ENCODE peak calls at places on chromosomes 1 and 21, in five cellular contexts. One of them, this sample, is unnamed.

GRCh38 chr21:40047993-40048730 is 180.9 kb downstream of the PCP4 start:
- DNase-seq in heart left ventricle: no peak
- DNase-seq in A549: no peak
- DNase-seq in upper lobe of right lung: no peak
- DNase-seq in brain microvascular endothelial cell: no peak
- DNase-seq in this sample: no peak

GRCh38 chr1:111197598-111198289 is 2.7 kb downstream of the DENND2D start:
- DNase-seq in heart left ventricle: no peak
- DNase-seq in A549: peak
- DNase-seq in upper lobe of right lung: no peak
- DNase-seq in brain microvascular endothelial cell: peak
- DNase-seq in this sample: no peak

GRCh38 chr1:51675177-51675780 is 58.4 kb downstream of the OSBPL9 start:
- DNase-seq in heart left ventricle: no peak
- DNase-seq in A549: no peak
- DNase-seq in upper lobe of right lung: no peak
- DNase-seq in brain microvascular endothelial cell: no peak
- DNase-seq in this sample: no peak

GRCh38 chr1:248622491-248623106 is 12.3 kb downstream of the OR2T11 start:
- DNase-seq in heart left ventricle: no peak
- DNase-seq in A549: peak
- DNase-seq in upper lobe of right lung: no peak
- DNase-seq in brain microvascular endothelial cell: no peak
- DNase-seq in this sample: no peak

GRCh38 chr1:18681423-18681835 is 50.8 kb downstream of the PAX7 start:
- DNase-seq in heart left ventricle: no peak
- DNase-seq in A549: peak
- DNase-seq in upper lobe of right lung: no peak
- DNase-seq in brain microvascular endothelial cell: no peak
- DNase-seq in this sample: no peak

GRCh38 chr1:44632511-44633072 is 41.7 kb downstream of the TMEM53 start:
- DNase-seq in heart left ventricle: no peak
- DNase-seq in A549: no peak
- DNase-seq in upper lobe of right lung: no peak
- DNase-seq in brain microvascular endothelial cell: peak
- DNase-seq in this sample: no peak

GRCh38 chr1:6587261-6588005 is 7.6 kb downstream of the ZBTB48 start:
- DNase-seq in heart left ventricle: peak
- DNase-seq in A549: no peak
- DNase-seq in upper lobe of right lung: peak
- DNase-seq in brain microvascular endothelial cell: no peak
- DNase-seq in this sample: peak

GRCh38 chr21:45064091-45064490 is 10.3 kb upstream of the ADARB1 start:
- DNase-seq in heart left ventricle: no peak
- DNase-seq in A549: no peak
- DNase-seq in upper lobe of right lung: no peak
- DNase-seq in brain microvascular endothelial cell: no peak
- DNase-seq in this sample: no peak

GRCh38 chr1:87284456-87285240 is 44.0 kb upstream of the LMO4 start:
- DNase-seq in heart left ventricle: no peak
- DNase-seq in A549: no peak
- DNase-seq in upper lobe of right lung: no peak
- DNase-seq in brain microvascular endothelial cell: peak
- DNase-seq in this sample: no peak

GRCh38 chr1:83593073-83593472 is 405.9 kb downstream of the TTLL7 start:
- DNase-seq in heart left ventricle: no peak
- DNase-seq in A549: no peak
- DNase-seq in upper lobe of right lung: no peak
- DNase-seq in brain microvascular endothelial cell: no peak
- DNase-seq in this sample: no peak

GRCh38 chr1:23930861-23931471 is 17.8 kb upstream of the CNR2 start:
- DNase-seq in heart left ventricle: no peak
- DNase-seq in A549: no peak
- DNase-seq in upper lobe of right lung: peak
- DNase-seq in brain microvascular endothelial cell: peak
- DNase-seq in this sample: no peak

GRCh38 chr1:5611431-5611830 is 380.8 kb downstream of the NPHP4 start:
- DNase-seq in heart left ventricle: no peak
- DNase-seq in A549: no peak
- DNase-seq in upper lobe of right lung: no peak
- DNase-seq in brain microvascular endothelial cell: no peak
- DNase-seq in this sample: no peak

GRCh38 chr1:42966688-42967609 is 8.3 kb upstream of the SLC2A1 start:
- DNase-seq in heart left ventricle: no peak
- DNase-seq in A549: peak
- DNase-seq in upper lobe of right lung: no peak
- DNase-seq in brain microvascular endothelial cell: peak
- DNase-seq in this sample: no peak

GRCh38 chr1:187516874-187517273 is 688.1 kb downstream of the PLA2G4A start:
- DNase-seq in heart left ventricle: no peak
- DNase-seq in A549: no peak
- DNase-seq in upper lobe of right lung: no peak
- DNase-seq in brain microvascular endothelial cell: no peak
- DNase-seq in this sample: no peak

GRCh38 chr1:119047040-119047438 is 58.9 kb upstream of the TBX15 start:
- DNase-seq in heart left ventricle: no peak
- DNase-seq in A549: no peak
- DNase-seq in upper lobe of right lung: no peak
- DNase-seq in brain microvascular endothelial cell: no peak
- DNase-seq in this sample: no peak

GRCh38 chr1:206568779-206569352 is 43.4 kb downstream of the EIF2D start:
- DNase-seq in heart left ventricle: no peak
- DNase-seq in A549: no peak
- DNase-seq in upper lobe of right lung: no peak
- DNase-seq in brain microvascular endothelial cell: no peak
- DNase-seq in this sample: no peak

GRCh38 chr1:201731142-201731541 is 97.8 kb upstream of the IPO9 start:
- DNase-seq in heart left ventricle: no peak
- DNase-seq in A549: no peak
- DNase-seq in upper lobe of right lung: no peak
- DNase-seq in brain microvascular endothelial cell: no peak
- DNase-seq in this sample: peak

GRCh38 chr1:226305184-226305583 is 3.8 kb downstream of the LIN9 start:
- DNase-seq in heart left ventricle: no peak
- DNase-seq in A549: no peak
- DNase-seq in upper lobe of right lung: no peak
- DNase-seq in brain microvascular endothelial cell: no peak
- DNase-seq in this sample: no peak

GRCh38 chr1:210228158-210228557 is 4.4 kb upstream of the SERTAD4 start:
- DNase-seq in heart left ventricle: no peak
- DNase-seq in A549: no peak
- DNase-seq in upper lobe of right lung: no peak
- DNase-seq in brain microvascular endothelial cell: no peak
- DNase-seq in this sample: no peak

GRCh38 chr21:28227881-28228623 is 764.6 kb downstream of the LTN1 start:
- DNase-seq in heart left ventricle: no peak
- DNase-seq in A549: no peak
- DNase-seq in upper lobe of right lung: no peak
- DNase-seq in brain microvascular endothelial cell: no peak
- DNase-seq in this sample: no peak

GRCh38 chr1:7385471-7386225 is 385.4 kb upstream of the VAMP3 start:
- DNase-seq in heart left ventricle: no peak
- DNase-seq in A549: no peak
- DNase-seq in upper lobe of right lung: no peak
- DNase-seq in brain microvascular endothelial cell: no peak
- DNase-seq in this sample: peak

GRCh38 chr1:203813581-203814341 is 18.3 kb downstream of the ZBED6 start:
- DNase-seq in heart left ventricle: no peak
- DNase-seq in A549: no peak
- DNase-seq in upper lobe of right lung: no peak
- DNase-seq in brain microvascular endothelial cell: no peak
- DNase-seq in this sample: no peak

GRCh38 chr1:70706381-70707173 is 295.5 kb downstream of the CTH start:
- DNase-seq in heart left ventricle: no peak
- DNase-seq in A549: no peak
- DNase-seq in upper lobe of right lung: peak
- DNase-seq in brain microvascular endothelial cell: no peak
- DNase-seq in this sample: peak

GRCh38 chr1:116722016-116722838 is 32.0 kb upstream of the CD2 start:
- DNase-seq in heart left ventricle: no peak
- DNase-seq in A549: no peak
- DNase-seq in upper lobe of right lung: no peak
- DNase-seq in brain microvascular endothelial cell: no peak
- DNase-seq in this sample: no peak

GRCh38 chr1:182249201-182249676 is 142.4 kb downstream of the GLUL start:
- DNase-seq in heart left ventricle: no peak
- DNase-seq in A549: no peak
- DNase-seq in upper lobe of right lung: no peak
- DNase-seq in brain microvascular endothelial cell: no peak
- DNase-seq in this sample: no peak

GRCh38 chr21:43767980-43768867 is 7.9 kb downstream of the CSTB start:
- DNase-seq in heart left ventricle: no peak
- DNase-seq in A549: peak
- DNase-seq in upper lobe of right lung: peak
- DNase-seq in brain microvascular endothelial cell: peak
- DNase-seq in this sample: peak

GRCh38 chr1:3221112-3222041 is 152.4 kb downstream of the PRDM16 start:
- DNase-seq in heart left ventricle: no peak
- DNase-seq in A549: no peak
- DNase-seq in upper lobe of right lung: no peak
- DNase-seq in brain microvascular endothelial cell: no peak
- DNase-seq in this sample: peak

DNA sequence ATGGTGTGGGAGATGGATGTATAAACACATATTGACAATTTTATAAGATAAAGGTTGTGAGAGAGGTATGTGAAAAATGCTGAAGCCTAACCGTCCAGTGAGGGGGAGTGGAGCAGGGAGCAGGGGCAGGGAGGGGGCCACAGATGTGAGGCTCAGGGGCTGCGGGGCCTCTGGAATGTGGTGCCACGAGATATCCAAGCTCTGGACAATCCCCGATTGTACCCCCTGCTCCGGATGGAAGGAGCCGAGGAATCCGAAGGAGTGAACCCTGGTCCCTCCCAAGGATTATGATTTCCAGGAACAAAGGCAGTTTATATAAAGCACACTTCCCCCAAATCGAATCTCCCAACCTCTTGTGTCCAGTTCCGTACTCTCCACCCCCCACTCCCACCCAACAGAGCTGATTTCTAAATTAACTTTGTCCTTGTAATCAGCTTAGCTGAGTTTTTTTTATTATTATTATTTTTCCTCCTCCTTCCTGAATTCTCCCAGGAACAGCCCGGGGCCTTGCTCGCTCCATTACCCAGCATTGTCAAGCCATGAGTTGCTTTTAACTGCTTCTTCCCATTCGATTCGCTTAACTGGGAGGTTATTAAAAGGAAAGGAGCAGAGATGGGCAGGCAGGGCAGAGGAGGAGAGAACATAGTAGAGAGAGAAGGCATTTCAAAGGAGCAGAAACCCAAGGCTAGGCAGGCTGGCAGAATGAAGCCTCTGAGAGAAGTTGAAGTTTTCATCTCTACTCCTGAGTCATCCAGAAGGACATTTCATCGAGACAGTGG is 9.4 kb downstream of the KIRREL1 start:
- DNase-seq in heart left ventricle: no peak
- DNase-seq in A549: no peak
- DNase-seq in upper lobe of right lung: no peak
- DNase-seq in brain microvascular endothelial cell: no peak
- DNase-seq in this sample: no peak
- H3K4me3 ChIP-seq in heart left ventricle: no peak
- H3K4me3 ChIP-seq in A549: no peak
- H3K4me3 ChIP-seq in upper lobe of right lung: no peak
- H3K4me3 ChIP-seq in brain microvascular endothelial cell: no peak
- H3K4me3 ChIP-seq in this sample: no peak

DNA sequence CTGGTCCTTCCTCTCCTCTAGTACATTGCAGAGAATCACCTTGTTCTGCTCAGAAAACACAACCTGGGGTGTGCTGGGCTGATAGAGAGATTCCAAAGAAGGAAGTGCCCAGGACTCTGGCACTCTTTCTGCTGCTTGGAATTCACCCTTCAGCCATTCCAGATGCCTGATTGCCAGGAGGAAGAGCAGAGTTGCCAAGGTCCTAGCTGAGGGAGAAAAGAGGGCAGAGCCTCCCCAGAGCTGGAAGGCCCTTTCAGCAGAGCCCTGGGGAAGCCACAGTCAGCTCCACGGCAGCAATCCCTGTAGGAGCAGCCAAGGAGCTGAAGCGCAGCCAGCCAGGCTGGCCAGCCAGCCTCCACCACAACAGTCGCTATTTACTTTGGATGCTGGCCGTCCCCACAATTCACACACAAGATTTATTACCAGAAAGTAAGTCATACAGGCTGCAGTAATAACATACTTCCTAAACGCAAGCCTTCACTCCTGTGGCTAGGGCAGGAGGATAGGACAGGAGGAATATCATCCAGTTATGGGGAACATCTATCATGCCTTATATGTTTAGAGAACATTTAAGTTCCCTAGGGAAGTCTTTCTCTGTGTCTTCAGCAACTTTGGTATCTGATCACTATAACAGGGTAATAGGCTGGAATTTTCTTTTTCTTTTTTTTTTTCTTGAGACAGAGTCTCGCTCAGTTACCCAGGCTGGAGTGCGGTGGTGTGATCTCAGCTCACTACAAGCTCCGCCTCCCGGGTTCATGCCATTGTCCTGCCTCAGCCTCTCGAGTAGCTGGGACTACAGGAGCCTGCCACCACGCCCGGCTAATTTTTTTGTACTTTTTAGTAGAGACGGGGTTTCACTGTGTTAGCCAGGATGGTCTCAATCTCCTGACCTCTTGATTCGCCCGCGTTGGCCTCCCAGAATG is 36.6 kb upstream of the SLC44A3 start:
- DNase-seq in heart left ventricle: peak
- DNase-seq in A549: no peak
- DNase-seq in upper lobe of right lung: peak
- DNase-seq in brain microvascular endothelial cell: peak
- DNase-seq in this sample: peak
- H3K4me3 ChIP-seq in heart left ventricle: no peak
- H3K4me3 ChIP-seq in A549: no peak
- H3K4me3 ChIP-seq in upper lobe of right lung: peak
- H3K4me3 ChIP-seq in brain microvascular endothelial cell: no peak
- H3K4me3 ChIP-seq in this sample: no peak

GRCh38 chr1:234355782-234356510 is 17.3 kb upstream of the COA6 start:
- DNase-seq in heart left ventricle: no peak
- DNase-seq in A549: no peak
- DNase-seq in upper lobe of right lung: no peak
- DNase-seq in brain microvascular endothelial cell: no peak
- DNase-seq in this sample: no peak
- H3K4me3 ChIP-seq in heart left ventricle: no peak
- H3K4me3 ChIP-seq in A549: peak
- H3K4me3 ChIP-seq in upper lobe of right lung: peak
- H3K4me3 ChIP-seq in brain microvascular endothelial cell: no peak
- H3K4me3 ChIP-seq in this sample: no peak

DNA sequence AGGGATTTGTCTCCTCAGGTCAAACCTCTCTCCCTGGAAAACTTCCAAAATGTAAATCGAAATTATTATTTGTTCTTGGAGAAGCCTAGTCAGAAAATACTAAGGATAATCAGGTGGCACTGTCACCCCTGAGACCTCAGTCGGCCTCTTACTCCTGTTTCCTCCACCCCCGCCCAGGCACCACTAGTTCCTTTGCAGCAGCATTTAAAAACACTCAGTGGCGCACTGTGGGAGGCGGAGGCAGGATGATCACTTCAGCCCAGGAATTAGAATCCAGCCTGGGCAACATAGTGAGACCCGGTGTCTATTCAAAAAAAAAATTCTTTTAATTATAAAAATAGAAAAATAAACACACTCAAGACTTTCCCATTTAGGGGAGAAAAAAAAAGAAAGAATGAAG is 18.0 kb upstream of the IFNAR2 start:
- DNase-seq in heart left ventricle: no peak
- DNase-seq in A549: no peak
- DNase-seq in upper lobe of right lung: no peak
- DNase-seq in brain microvascular endothelial cell: no peak
- DNase-seq in this sample: no peak
- H3K4me3 ChIP-seq in heart left ventricle: peak
- H3K4me3 ChIP-seq in A549: no peak
- H3K4me3 ChIP-seq in upper lobe of right lung: no peak
- H3K4me3 ChIP-seq in brain microvascular endothelial cell: no peak
- H3K4me3 ChIP-seq in this sample: no peak

GRCh38 chr1:223684488-223684792 is 18.9 kb upstream of the CAPN8 start:
- DNase-seq in heart left ventricle: no peak
- DNase-seq in A549: no peak
- DNase-seq in upper lobe of right lung: no peak
- DNase-seq in brain microvascular endothelial cell: no peak
- DNase-seq in this sample: no peak
- H3K4me3 ChIP-seq in heart left ventricle: no peak
- H3K4me3 ChIP-seq in A549: no peak
- H3K4me3 ChIP-seq in upper lobe of right lung: no peak
- H3K4me3 ChIP-seq in brain microvascular endothelial cell: no peak
- H3K4me3 ChIP-seq in this sample: no peak

This sample was measured in testis.